ENCODE peak calls at places on chromosomes 12 and 14, in five cellular contexts. Z is NCI-H2081; I is RCC 7860; T is naive thymus-derived CD8-positive, alpha-beta T cell; U is hypothalamus. M is an unnamed sample.

GRCh38 chr12:95918194-95918993 is 24.0 kb downstream of the CCDC38 start:
- DNase-seq in I (peak; percentile 42), Z (peak; percentile 42), U (no peak), T (peak; percentile 18), M (peak; percentile 62)

GRCh38 chr12:119512772-119513497 is 80.6 kb upstream of the TMEM233 start:
- DNase-seq in U (no peak), I (no peak), Z (no peak), T (no peak), M (no peak)

GRCh38 chr12:47881826-47882427 is 22.9 kb downstream of the VDR start:
- DNase-seq in I (peak; percentile 62), Z (no peak), U (no peak), T (no peak), M (no peak)

GRCh38 chr14:89827260-89827659 is 127.3 kb downstream of the EFCAB11 start:
- DNase-seq in I (no peak), U (no peak), Z (no peak), T (no peak), M (no peak)

GRCh38 chr14:35140718-35141581 is 18.6 kb downstream of the PRORP start:
- DNase-seq in U (no peak), T (no peak), Z (peak; percentile 47), I (peak; percentile 20), M (no peak)

GRCh38 chr12:64466178-64466577 is 14.3 kb downstream of the TBK1 start:
- DNase-seq in I (no peak), U (no peak), Z (no peak), T (no peak), M (no peak)

GRCh38 chr12:22042981-22043669 is 2.9 kb upstream of the CMAS start:
- DNase-seq in I (no peak), Z (no peak), T (no peak), U (no peak), M (no peak)

GRCh38 chr14:106790189-106791036 is 1264.0 kb downstream of the TMEM121 start:
- DNase-seq in U (no peak), Z (peak; percentile 20), I (peak; percentile 7), T (peak; percentile 59), M (peak; percentile 52)

GRCh38 chr12:57147641-57147944 is 174 bp upstream of the LRP1-AS start:
- DNase-seq in I (no peak), Z (no peak), T (no peak), U (no peak), M (no peak)

GRCh38 chr14:93207468-93208308 is 632 bp downstream of the UBR7 start:
- DNase-seq in Z (peak; percentile 44), I (peak; percentile 23), T (no peak), U (peak; percentile 61), M (peak; percentile 46)

GRCh38 chr14:94612174-94612573 is at the start of gene SERPINA3:
- DNase-seq in I (no peak), U (no peak), T (no peak), Z (no peak), M (no peak)

GRCh38 chr12:6647083-6647604 is at the start of gene ACRBP:
- DNase-seq in T (peak; percentile 24), U (peak; percentile 27), Z (peak; percentile 71), I (no peak), M (no peak)

GRCh38 chr14:59187802-59188460 is 536 bp upstream of the DAAM1 start:
- DNase-seq in T (peak; percentile 40), U (no peak), I (no peak), Z (no peak), M (no peak)

GRCh38 chr12:93737457-93738198 is 60.5 kb downstream of the CRADD start:
- DNase-seq in U (no peak), T (no peak), Z (no peak), I (no peak), M (no peak)

GRCh38 chr14:101019541-101019940 is 116.0 kb upstream of the RTL1 start:
- DNase-seq in T (no peak), Z (no peak), I (no peak), U (no peak), M (no peak)

GRCh38 chr12:107533218-107533617 is 152.4 kb upstream of the PWP1 start:
- DNase-seq in U (no peak), T (no peak), I (no peak), Z (no peak), M (no peak)

GRCh38 chr12:65585648-65586420 is 238.4 kb upstream of the HMGA2 start:
- DNase-seq in U (no peak), Z (no peak), I (no peak), T (no peak), M (no peak)

GRCh38 chr12:20757-21156 is 45.8 kb upstream of the IQSEC3 start:
- DNase-seq in Z (no peak), T (no peak), U (no peak), I (no peak), M (no peak)

M was measured in NCI-H1930.